ENCODE peak calls at places on chromosomes 5 and 9, in eight cellular contexts. Q is astrocyte, D is ovary, T is heart left ventricle, U is left ventricle myocardium inferior, P is cardiac muscle cell, C is tibial artery, H is Peyer's patch. O is an unnamed sample.

GRCh38 chr5:112975721-112976431 is 722 bp upstream of the DCP2 start:
- DNase-seq in T (no peak), Q (no peak), C (no peak), U (no peak), P (no peak), D (no peak), H (no peak), O (no peak)

GRCh38 chr5:177447611-177448243 is 1.1 kb downstream of the PRR7 start:
- DNase-seq in T (peak; percentile 79), D (no peak), C (peak; percentile 86), U (no peak), H (no peak), P (peak; percentile 78), Q (peak; percentile 60), O (peak; percentile 42)

GRCh38 chr5:54083851-54084250 is 226.5 kb downstream of the ARL15 start:
- DNase-seq in U (no peak), Q (no peak), P (no peak), H (no peak), D (no peak), C (no peak), T (no peak), O (no peak)

GRCh38 chr9:115411993-115412452 is 294.1 kb upstream of the TNC start:
- DNase-seq in P (no peak), C (no peak), Q (peak; percentile 85), U (no peak), H (no peak), D (no peak), T (no peak), O (no peak)

GRCh38 chr5:16934123-16934522 is 2.0 kb downstream of the MYO10 start:
- DNase-seq in Q (no peak), H (no peak), U (peak; percentile 42), D (peak; percentile 71), P (peak; percentile 78), T (no peak), C (peak; percentile 72), O (peak; percentile 81)

GRCh38 chr5:111513175-111513520 is 813 bp upstream of the STARD4 start:
- DNase-seq in U (no peak), C (no peak), D (no peak), T (no peak), Q (no peak), H (no peak), P (no peak), O (no peak)

GRCh38 chr5:12272389-12272788 is 368.1 kb upstream of the CTNND2 start:
- DNase-seq in P (no peak), Q (no peak), H (no peak), T (no peak), C (no peak), D (no peak), U (no peak), O (no peak)

GRCh38 chr5:124133406-124133805 is 613.0 kb downstream of the ZNF608 start:
- DNase-seq in T (no peak), D (no peak), C (no peak), H (no peak), P (no peak), Q (no peak), U (no peak), O (no peak)

GRCh38 chr5:156329197-156329611 is 2.2 kb downstream of the SGCD start:
- DNase-seq in H (no peak), U (peak; percentile 33), D (no peak), P (no peak), T (peak; percentile 56), C (no peak), Q (no peak), O (no peak)

GRCh38 chr9:71446499-71447411 is 321.6 kb downstream of the CEMIP2 start:
- DNase-seq in T (no peak), U (no peak), Q (peak; percentile 51), P (peak; percentile 72), C (no peak), D (no peak), H (no peak), O (peak; percentile 42)

GRCh38 chr5:35835796-35836742 is 20.6 kb upstream of the IL7R start:
- DNase-seq in T (no peak), D (no peak), Q (no peak), C (no peak), U (no peak), P (no peak), H (no peak), O (no peak)

GRCh38 chr5:80762573-80762972 is 107.8 kb upstream of the DHFR start:
- DNase-seq in T (no peak), U (no peak), H (no peak), C (no peak), D (no peak), Q (no peak), P (no peak), O (no peak)

GRCh38 chr9:110031511-110032173 is 176.3 kb downstream of the C9orf152 start:
- DNase-seq in H (no peak), U (no peak), P (peak; percentile 55), T (no peak), Q (peak; percentile 91), C (no peak), D (no peak), O (no peak)

GRCh38 chr9:9998491-9999287 is 614.1 kb downstream of the PTPRD start:
- DNase-seq in P (no peak), C (no peak), H (no peak), T (no peak), U (no peak), D (no peak), Q (no peak), O (no peak)

GRCh38 chr5:168920019-168920813 is 341.0 kb upstream of the PANK3 start:
- DNase-seq in P (no peak), T (no peak), D (no peak), U (no peak), H (no peak), C (no peak), Q (no peak), O (no peak)

GRCh38 chr9:116030532-116030931 is 123.1 kb upstream of the PAPPA start:
- DNase-seq in D (no peak), P (peak; percentile 29), T (no peak), H (no peak), C (no peak), U (no peak), Q (peak; percentile 34), O (no peak)

GRCh38 chr9:121921444-121921843 is 171.7 kb downstream of the TTLL11 start:
- DNase-seq in P (no peak), C (no peak), D (no peak), U (no peak), Q (no peak), H (no peak), T (no peak), O (no peak)

GRCh38 chr9:89077519-89077918 is 86.3 kb downstream of the S1PR3 start:
- DNase-seq in Q (no peak), P (no peak), U (no peak), T (no peak), C (no peak), H (no peak), D (no peak), O (no peak)

GRCh38 chr5:161134123-161134522 is 282.1 kb upstream of the ATP10B start:
- DNase-seq in U (no peak), Q (no peak), C (no peak), H (no peak), T (no peak), P (no peak), D (no peak), O (no peak)
- H3K4me1 ChIP-seq in U (no peaks in the 10 kb centered on the region), Q (no peaks in the 10 kb centered on the region), C (no peaks in the 10 kb centered on the region), H (no peaks in the 10 kb centered on the region), T (no peaks in the 10 kb centered on the region), P (peaks cover 13% of the 10 kb centered on the region), D (no peaks in the 10 kb centered on the region), O (no peaks in the 10 kb centered on the region)

GRCh38 chr5:26231316-26231715 is 807.1 kb downstream of the CDH9 start:
- DNase-seq in H (no peak), T (no peak), U (no peak), Q (no peak), D (no peak), P (no peak), C (no peak), O (no peak)
- H3K9me3 ChIP-seq in H (no peaks in the 10 kb centered on the region), T (no peaks in the 10 kb centered on the region), U (peaks cover 3% of the 10 kb centered on the region), Q (peaks cover 2% of the 10 kb centered on the region), D (no peaks in the 10 kb centered on the region), P (no peaks in the 10 kb centered on the region), C (no peaks in the 10 kb centered on the region), O (peaks cover 2% of the 10 kb centered on the region)

GRCh38 chr9:120866651-120867050 is 10.3 kb downstream of the PHF19 start:
- DNase-seq in D (no peak), H (no peak), C (peak; percentile 63), U (no peak), T (no peak), P (no peak), Q (no peak), O (no peak)

GRCh38 chr9:120868339-120868675 is 8.7 kb downstream of the PHF19 start:
- DNase-seq in H (no peak), D (no peak), C (no peak), T (no peak), U (no peak), P (no peak), Q (peak; percentile 37), O (no peak)

GRCh38 chr9:120868676-120869359 is 8.2 kb downstream of the PHF19 start:
- DNase-seq in Q (peak; percentile 85), H (peak; percentile 99), P (peak; percentile 98), U (peak; percentile 95), C (peak; percentile 99), T (peak; percentile 96), D (peak; percentile 97), O (peak; percentile 100)

GRCh38 chr9:120869360-120869687 is 7.7 kb downstream of the PHF19 start:
- DNase-seq in Q (no peak), C (no peak), P (no peak), U (no peak), D (no peak), H (no peak), T (no peak), O (no peak)

GRCh38 chr9:120867676-120868338 is 9.2 kb downstream of the PHF19 start:
- DNase-seq in T (no peak), C (peak; percentile 66), P (no peak), Q (no peak), D (no peak), U (no peak), H (no peak), O (no peak)
- H3K4me3 ChIP-seq in T (peak overlapping the region; percentile 65), C (peak overlapping the region; percentile 54), P (peak overlapping the region; percentile 15), Q (no peak overlapping the region), D (no peak overlapping the region), U (peak overlapping the region; percentile 71), H (no peak overlapping the region), O (no peak overlapping the region)

GRCh38 chr5:179268399-179268952 is 76.8 kb downstream of the ADAMTS2 start:
- DNase-seq in C (peak; percentile 62), T (no peak), D (no peak), U (peak; percentile 13), P (no peak), H (no peak), Q (no peak), O (no peak)

GRCh38 chr5:179271301-179271650 is 74.0 kb downstream of the ADAMTS2 start:
- DNase-seq in U (no peak), C (peak; percentile 71), P (no peak), Q (no peak), T (peak; percentile 24), D (no peak), H (no peak), O (no peak)

GRCh38 chr5:179270581-179271300 is 74.5 kb downstream of the ADAMTS2 start:
- DNase-seq in U (peak; percentile 18), C (peak; percentile 79), H (no peak), P (peak; percentile 92), D (peak; percentile 73), T (no peak), Q (peak; percentile 38), O (no peak)

GRCh38 chr5:179268966-179269693 is 76.1 kb downstream of the ADAMTS2 start:
- DNase-seq in T (no peak), Q (no peak), C (peak; percentile 58), H (no peak), U (no peak), D (peak; percentile 10), P (peak; percentile 52), O (no peak)

GRCh38 chr5:179269781-179270543 is 75.3 kb downstream of the ADAMTS2 start:
- DNase-seq in C (peak; percentile 60), P (peak; percentile 36), D (peak; percentile 21), U (no peak), T (no peak), H (no peak), Q (no peak), O (no peak)
- H3K4me1 ChIP-seq in C (peaks cover 99% of the 10 kb centered on the region), P (no peaks in the 10 kb centered on the region), D (peaks cover 70% of the 10 kb centered on the region), U (peaks cover 45% of the 10 kb centered on the region), T (peaks cover 53% of the 10 kb centered on the region), H (no peaks in the 10 kb centered on the region), Q (peaks cover 17% of the 10 kb centered on the region), O (no peaks in the 10 kb centered on the region)